ENCODE peak calls at places on chromosomes 7 and 10, in five cellular contexts. Q is HFF-Myc, K is HL-60, H is ovary, P is tibial nerve. F is an unnamed sample.

GRCh38 chr7:80529362-80529761 is 17.5 kb upstream of the GNAT3 start:
- DNase-seq in Q (no peak), K (no peak), H (no peak), P (no peak), F (no peak)

GRCh38 chr10:107215681-107216080 is 51.2 kb upstream of the SORCS1 start:
- DNase-seq in Q (no peak), K (no peak), H (no peak), P (no peak), F (no peak)

GRCh38 chr10:62684911-62685310 is 119.6 kb upstream of the ADO start:
- DNase-seq in Q (no peak), K (no peak), H (no peak), P (no peak), F (no peak)

GRCh38 chr7:107119376-107120100 is 49.3 kb upstream of the HBP1 start:
- DNase-seq in Q (no peak), K (no peak), H (no peak), P (no peak), F (no peak)

GRCh38 chr7:47688311-47689100 is 106.6 kb upstream of the TNS3 start:
- DNase-seq in Q (no peak), K (no peak), H (no peak), P (no peak), F (no peak)

GRCh38 chr10:131178956-131179355 is 132.6 kb downstream of the TCERG1L start:
- DNase-seq in Q (no peak), K (no peak), H (peak), P (no peak), F (peak)

GRCh38 chr7:25854608-25855497 is 297.1 kb upstream of the NFE2L3 start:
- DNase-seq in Q (no peak), K (peak), H (no peak), P (peak), F (no peak)

GRCh38 chr10:57338823-57339558 is 928.7 kb downstream of the IPMK start:
- DNase-seq in Q (peak), K (peak), H (no peak), P (peak), F (no peak)

GRCh38 chr7:13071999-13072398 is 384.6 kb downstream of the ARL4A start:
- DNase-seq in Q (no peak), K (no peak), H (no peak), P (no peak), F (no peak)

DNA sequence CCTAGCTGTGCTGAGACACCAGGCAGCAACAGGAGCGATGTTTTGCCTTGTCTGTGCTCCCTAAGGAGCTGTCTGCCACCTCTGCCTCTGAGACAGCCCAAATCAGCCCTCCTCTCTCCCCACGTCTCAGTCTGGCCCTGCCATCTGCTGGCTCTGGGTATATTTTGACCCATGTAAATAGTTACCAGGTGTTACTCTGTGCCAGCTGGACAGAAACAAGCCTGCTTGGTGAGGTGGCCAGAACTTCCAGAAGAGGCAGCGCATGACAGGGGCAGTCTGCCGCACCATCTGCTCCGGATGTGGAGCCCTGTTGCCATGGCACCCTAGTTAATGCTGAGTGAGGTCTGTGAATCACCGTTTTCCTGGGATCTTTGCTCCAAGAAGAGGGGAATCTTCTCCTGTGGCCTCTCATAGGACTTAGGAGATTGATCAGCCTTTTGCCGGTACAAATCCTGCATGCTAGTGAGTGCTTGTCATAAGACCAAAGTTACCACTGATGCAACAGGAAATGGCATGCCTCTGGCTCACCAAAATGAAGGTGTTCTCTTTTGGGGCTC is 31.8 kb downstream of the GSTO2 start:
- DNase-seq in Q (peak), K (no peak), H (peak), P (no peak), F (no peak)
- TF ChIP-seq CTCF in Q (no peak), K (no peak), H (no peak), P (no peak), F (no peak)

DNA sequence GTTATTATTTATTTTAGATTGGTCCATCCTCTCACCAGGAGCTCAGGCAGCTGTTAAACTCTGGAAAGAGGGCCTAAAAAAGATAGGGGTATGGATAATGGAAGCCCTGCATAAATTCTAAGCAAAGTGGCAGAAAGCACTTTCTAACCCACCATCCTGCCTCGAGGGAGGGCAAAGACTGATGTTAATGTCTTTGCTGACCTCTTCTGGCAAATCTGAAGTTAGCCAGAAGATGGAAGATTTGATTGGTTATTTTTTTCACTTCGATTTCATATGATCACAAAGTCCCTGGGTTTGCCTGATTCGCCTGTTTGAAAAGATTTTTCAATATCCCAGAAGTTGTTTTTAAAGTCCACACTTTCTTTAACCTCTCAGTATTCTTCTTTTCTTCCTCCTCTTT is 24.8 kb downstream of the OR9A2 start:
- DNase-seq in Q (no peak), K (peak), H (no peak), P (no peak), F (no peak)
- TF ChIP-seq CTCF in Q (peak), K (peak), H (no peak), P (no peak), F (no peak)

DNA sequence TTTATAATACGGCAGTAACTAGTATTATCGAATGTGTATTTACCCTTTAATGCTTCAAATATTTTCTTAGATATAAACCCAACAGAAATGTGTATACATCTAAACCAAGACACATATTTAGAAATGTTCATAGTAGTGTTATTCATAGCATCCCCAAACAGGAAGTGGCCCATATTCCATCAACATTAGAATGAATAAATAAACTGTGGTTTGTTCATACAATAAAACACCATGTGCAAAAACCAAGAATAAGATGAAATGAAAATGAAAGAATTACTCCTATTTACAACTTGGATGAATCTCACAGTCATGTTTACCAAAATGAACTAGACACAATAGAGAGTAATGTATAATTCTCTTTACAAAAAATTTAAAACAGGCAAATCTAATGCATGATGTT is 9.2 kb upstream of the CAV2 start:
- DNase-seq in Q (no peak), K (no peak), H (no peak), P (no peak), F (no peak)
- TF ChIP-seq CTCF in Q (no peak), K (no peak), H (no peak), P (no peak), F (no peak)

DNA sequence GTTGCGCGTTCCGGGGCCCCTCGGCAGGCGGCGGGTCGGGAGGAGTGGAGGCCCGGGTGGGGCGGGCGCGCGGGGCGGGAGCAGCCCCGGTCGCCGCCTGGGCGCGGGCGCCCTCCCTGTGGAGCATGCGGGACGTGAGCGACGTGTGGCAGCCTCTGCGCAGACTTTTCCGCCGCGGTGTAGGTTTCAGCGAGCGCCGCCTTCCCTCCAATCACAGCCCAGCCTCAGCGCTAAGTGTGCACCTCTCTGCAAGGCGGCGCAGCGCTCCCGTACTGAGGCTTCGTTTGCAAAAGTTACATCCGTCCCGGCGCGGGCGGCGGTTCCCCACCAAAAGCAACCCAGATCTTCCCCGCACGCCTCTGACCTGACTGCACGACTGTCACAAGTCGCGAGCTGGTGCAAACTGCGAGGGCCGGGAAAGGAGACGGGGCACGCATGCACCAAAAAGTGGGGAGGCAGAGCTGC is 1.2 kb upstream of the PFKFB3 start:
- DNase-seq in Q (no peak), K (peak), H (no peak), P (peak), F (peak)
- TF ChIP-seq CTCF in Q (no peak), K (no peak), H (no peak), P (no peak), F (no peak)

GRCh38 chr10:117174439-117175214 is 22.7 kb upstream of the KCNK18 start:
- DNase-seq in Q (peak), K (peak), H (peak), P (peak), F (peak)
- TF ChIP-seq CTCF in Q (peak), K (peak), H (peak), P (peak), F (peak)

GRCh38 chr10:80971461-80971860 is 433.8 kb downstream of the SH2D4B start:
- DNase-seq in Q (no peak), K (no peak), H (no peak), P (no peak), F (no peak)
- TF ChIP-seq CTCF in Q (no peak), K (no peak), H (no peak), P (no peak), F (no peak)